ENCODE peak calls at places on chromosomes 2 and 18, in ten cellular contexts. W is tibial nerve; P is effector memory CD4-positive, alpha-beta T cell; C is CD4-positive, CD25-positive, alpha-beta regulatory T cell; O is adrenal gland; A is GM23248; H is astrocyte; N is endodermal cell; D is Peyer's patch; Y is keratinocyte. M is an unnamed sample.

GRCh38 chr2:70258532-70258875 is 567 bp downstream of the PCYOX1 start:
- DNase-seq in W (peak), P (no peak), C (no peak), O (peak), A (peak), H (no peak), N (peak), D (peak), Y (no peak), M (no peak)

GRCh38 chr2:149902104-149902503 is 314.5 kb upstream of the MMADHC start:
- DNase-seq in W (no peak), P (no peak), C (no peak), O (no peak), A (peak), H (peak), N (no peak), D (no peak), Y (no peak), M (no peak)

GRCh38 chr2:88871336-88871735 is 179.9 kb downstream of the RPIA start:
- DNase-seq in W (no peak), P (no peak), C (no peak), O (no peak), A (no peak), H (no peak), N (no peak), D (no peak), Y (no peak), M (no peak)

GRCh38 chr2:39546937-39547336 is 109.9 kb upstream of the MAP4K3 start:
- DNase-seq in W (no peak), P (no peak), C (no peak), O (no peak), A (no peak), H (peak), N (no peak), D (no peak), Y (no peak), M (no peak)

GRCh38 chr2:53970095-53970897 is 497 bp downstream of the PSME4 start:
- DNase-seq in W (no peak), P (no peak), C (peak), O (peak), A (peak), H (peak), N (peak), D (no peak), Y (no peak), M (no peak)

GRCh38 chr2:239329284-239329971 is 71.4 kb downstream of the HDAC4 start:
- DNase-seq in W (no peak), P (no peak), C (no peak), O (peak), A (no peak), H (no peak), N (peak), D (no peak), Y (no peak), M (no peak)

GRCh38 chr18:23550898-23551297 is 35.4 kb downstream of the NPC1 start:
- DNase-seq in W (no peak), P (no peak), C (no peak), O (no peak), A (no peak), H (no peak), N (no peak), D (no peak), Y (no peak), M (no peak)

GRCh38 chr2:20617081-20617575 is 33.8 kb downstream of the HS1BP3 start:
- DNase-seq in W (peak), P (no peak), C (no peak), O (peak), A (no peak), H (no peak), N (peak), D (peak), Y (no peak), M (no peak)

GRCh38 chr2:129396980-129397599 is 582.4 kb upstream of the RAB6C start:
- DNase-seq in W (no peak), P (no peak), C (peak), O (peak), A (peak), H (no peak), N (peak), D (no peak), Y (peak), M (no peak)

GRCh38 chr18:48859311-48860275 is 91.2 kb downstream of the SMAD7 start:
- DNase-seq in W (no peak), P (no peak), C (no peak), O (peak), A (no peak), H (no peak), N (peak), D (peak), Y (no peak), M (no peak)

GRCh38 chr2:54522624-54523281 is 66.6 kb downstream of the SPTBN1 start:
- DNase-seq in W (no peak), P (peak), C (peak), O (peak), A (peak), H (no peak), N (peak), D (peak), Y (peak), M (peak)

GRCh38 chr2:187509667-187510417 is 44.4 kb downstream of the TFPI start:
- DNase-seq in W (no peak), P (no peak), C (no peak), O (no peak), A (no peak), H (no peak), N (no peak), D (no peak), Y (no peak), M (no peak)

GRCh38 chr2:239587836-239588235 is 187.0 kb upstream of the HDAC4 start:
- DNase-seq in W (no peak), P (no peak), C (no peak), O (no peak), A (no peak), H (no peak), N (no peak), D (no peak), Y (no peak), M (no peak)

GRCh38 chr2:60560734-60561649 is 7.5 kb upstream of the BCL11A start:
- DNase-seq in W (no peak), P (no peak), C (peak), O (no peak), A (peak), H (no peak), N (no peak), D (no peak), Y (no peak), M (no peak)

GRCh38 chr2:42753188-42753813 is 10.6 kb downstream of the OXER1 start:
- DNase-seq in W (no peak), P (no peak), C (no peak), O (no peak), A (no peak), H (no peak), N (peak), D (no peak), Y (no peak), M (no peak)

GRCh38 chr2:9780368-9781130 is 62.7 kb upstream of the TAF1B start:
- DNase-seq in W (no peak), P (peak), C (no peak), O (no peak), A (no peak), H (no peak), N (no peak), D (no peak), Y (no peak), M (no peak)

GRCh38 chr18:63263444-63263843 is 56.1 kb downstream of the BCL2 start:
- DNase-seq in W (no peak), P (no peak), C (no peak), O (no peak), A (no peak), H (no peak), N (no peak), D (no peak), Y (no peak), M (no peak)
- H3K27ac ChIP-seq in W (peak), P (no peak), C (no peak), O (no peak), A (no peak), H (no peak), N (no peak), D (peak), Y (no peak), M (no peak)

DNA sequence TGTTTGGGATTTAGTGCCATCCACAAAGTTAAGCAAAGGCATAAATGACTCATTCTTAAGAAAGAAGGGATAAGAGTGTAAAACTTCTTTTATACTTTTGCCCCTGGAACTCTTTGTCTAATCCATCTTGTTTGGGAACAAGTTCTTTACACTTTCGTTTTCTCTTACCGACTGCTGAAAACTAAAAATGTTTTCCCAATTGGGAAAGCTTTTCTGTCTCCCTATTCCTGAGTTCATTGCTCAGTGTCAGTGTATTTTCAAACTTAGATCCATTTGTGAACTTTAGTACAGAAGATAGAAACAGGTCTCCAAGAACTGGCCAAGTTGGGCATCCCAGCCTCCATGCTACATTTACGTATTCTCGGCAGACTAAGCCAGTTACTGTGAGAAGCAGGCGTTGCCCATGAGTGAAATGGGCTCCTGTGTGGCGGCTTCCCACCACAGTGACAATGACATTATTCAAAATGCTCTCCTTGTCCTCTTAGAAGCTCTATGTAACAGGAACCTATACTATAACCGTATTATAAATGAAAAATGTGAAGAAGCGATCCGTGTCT is 51.7 kb downstream of the TGOLN2 start:
- DNase-seq in W (no peak), P (no peak), C (no peak), O (no peak), A (peak), H (no peak), N (no peak), D (no peak), Y (no peak), M (no peak)
- H3K27ac ChIP-seq in W (peak), P (no peak), C (no peak), O (peak), A (peak), H (no peak), N (no peak), D (peak), Y (no peak), M (no peak)

GRCh38 chr18:79589601-79590091 is 90.0 kb upstream of the CTDP1 start:
- DNase-seq in W (no peak), P (no peak), C (no peak), O (no peak), A (no peak), H (no peak), N (no peak), D (peak), Y (no peak), M (no peak)

GRCh38 chr18:79587298-79588125 is 92.1 kb upstream of the CTDP1 start:
- DNase-seq in W (peak), P (no peak), C (no peak), O (no peak), A (no peak), H (no peak), N (peak), D (peak), Y (no peak), M (no peak)

GRCh38 chr18:79586436-79587297 is 92.9 kb upstream of the CTDP1 start:
- DNase-seq in W (peak), P (no peak), C (no peak), O (no peak), A (no peak), H (no peak), N (peak), D (peak), Y (no peak), M (no peak)

GRCh38 chr18:79588636-79589481 is 90.7 kb upstream of the CTDP1 start:
- DNase-seq in W (peak), P (no peak), C (no peak), O (peak), A (peak), H (peak), N (peak), D (peak), Y (no peak), M (no peak)

DNA sequence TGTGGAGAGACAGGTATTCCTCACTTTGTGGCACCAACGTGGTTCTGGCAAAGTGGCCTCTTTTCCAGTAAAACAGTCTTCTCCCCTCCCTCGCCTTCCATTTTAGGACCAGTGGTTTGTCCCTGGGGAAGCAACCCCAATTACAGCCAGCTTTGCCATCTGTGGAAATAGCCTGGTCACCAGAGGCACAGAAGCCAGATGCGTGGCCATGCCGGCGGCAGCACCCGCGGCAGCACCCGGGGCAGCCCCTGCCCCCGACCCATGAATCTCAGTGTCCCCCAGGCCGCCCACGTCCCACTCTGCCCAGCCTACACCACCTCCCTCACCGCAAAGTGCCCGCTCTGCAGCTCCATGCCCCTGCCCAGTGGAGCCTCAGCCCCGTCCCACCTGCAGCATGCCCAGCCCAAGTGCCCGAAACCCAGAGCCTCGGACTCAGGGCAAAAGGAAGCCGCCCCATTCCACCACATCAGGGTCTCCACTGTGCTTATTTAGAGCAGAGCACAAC is 91.4 kb upstream of the CTDP1 start:
- DNase-seq in W (no peak), P (no peak), C (no peak), O (no peak), A (no peak), H (no peak), N (no peak), D (no peak), Y (no peak), M (no peak)
- H3K27ac ChIP-seq in W (peak), P (no peak), C (no peak), O (peak), A (peak), H (no peak), N (peak), D (peak), Y (no peak), M (no peak)

GRCh38 chr2:3059111-3059990 is 318.3 kb downstream of the EIPR1 start:
- DNase-seq in W (no peak), P (no peak), C (no peak), O (no peak), A (no peak), H (no peak), N (no peak), D (no peak), Y (no peak), M (no peak)

GRCh38 chr2:3066831-3067230 is 310.8 kb downstream of the EIPR1 start:
- DNase-seq in W (no peak), P (no peak), C (no peak), O (no peak), A (no peak), H (no peak), N (no peak), D (no peak), Y (no peak), M (no peak)

GRCh38 chr2:3062476-3063260 is 314.9 kb downstream of the EIPR1 start:
- DNase-seq in W (no peak), P (no peak), C (no peak), O (no peak), A (no peak), H (no peak), N (peak), D (no peak), Y (no peak), M (no peak)
- H3K27ac ChIP-seq in W (no peak), P (no peak), C (no peak), O (no peak), A (no peak), H (no peak), N (no peak), D (no peak), Y (no peak), M (no peak)

GRCh38 chr2:12577567-12577966 is 139.2 kb upstream of the TRIB2 start:
- DNase-seq in W (no peak), P (no peak), C (no peak), O (no peak), A (no peak), H (no peak), N (no peak), D (no peak), Y (no peak), M (no peak)

GRCh38 chr2:12579018-12579417 is 137.7 kb upstream of the TRIB2 start:
- DNase-seq in W (no peak), P (no peak), C (no peak), O (no peak), A (no peak), H (peak), N (no peak), D (no peak), Y (no peak), M (no peak)

DNA sequence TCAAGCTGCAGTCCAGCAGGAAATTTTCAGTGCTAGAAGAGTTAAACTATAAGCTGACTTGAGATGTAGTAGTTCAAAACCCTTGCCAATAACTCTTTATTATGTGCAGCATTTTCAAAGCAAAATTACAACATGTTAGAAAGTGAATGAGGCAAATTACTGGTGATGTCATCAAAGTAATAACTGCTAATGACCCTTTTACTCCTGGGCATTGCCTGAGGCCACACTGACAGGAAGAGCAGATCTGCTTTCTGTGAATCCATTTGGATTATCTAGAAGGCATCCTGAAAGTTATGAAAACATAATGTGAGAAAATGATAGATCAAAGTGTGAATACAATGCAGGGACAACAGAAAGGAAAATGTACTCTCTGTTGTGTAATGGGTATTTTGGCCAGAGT is 139.7 kb upstream of the TRIB2 start:
- DNase-seq in W (no peak), P (no peak), C (no peak), O (no peak), A (no peak), H (no peak), N (no peak), D (no peak), Y (no peak), M (no peak)
- H3K27ac ChIP-seq in W (no peak), P (no peak), C (no peak), O (no peak), A (no peak), H (no peak), N (no peak), D (no peak), Y (no peak), M (no peak)

GRCh38 chr2:8543065-8543411 is 138.8 kb upstream of the ID2 start:
- DNase-seq in W (no peak), P (peak), C (no peak), O (no peak), A (no peak), H (no peak), N (peak), D (no peak), Y (no peak), M (no peak)
- H3K27ac ChIP-seq in W (peak), P (peak), C (peak), O (peak), A (peak), H (no peak), N (no peak), D (peak), Y (no peak), M (peak)

GRCh38 chr2:46132996-46133395 is 164.2 kb upstream of the EPAS1 start:
- DNase-seq in W (no peak), P (no peak), C (no peak), O (no peak), A (no peak), H (no peak), N (no peak), D (no peak), Y (no peak), M (no peak)
- H3K27ac ChIP-seq in W (no peak), P (no peak), C (no peak), O (no peak), A (no peak), H (no peak), N (no peak), D (no peak), Y (no peak), M (no peak)

GRCh38 chr18:79394438-79395307 is 1.1 kb upstream of the NFATC1 start:
- DNase-seq in W (peak), P (peak), C (peak), O (no peak), A (peak), H (peak), N (peak), D (peak), Y (no peak), M (peak)

GRCh38 chr18:79393181-79393598 is 2.5 kb upstream of the NFATC1 start:
- DNase-seq in W (peak), P (no peak), C (no peak), O (no peak), A (peak), H (no peak), N (peak), D (peak), Y (no peak), M (no peak)

GRCh38 chr18:79395308-79395640 is 456 bp upstream of the NFATC1 start:
- DNase-seq in W (no peak), P (no peak), C (no peak), O (no peak), A (no peak), H (no peak), N (no peak), D (no peak), Y (no peak), M (no peak)

GRCh38 chr18:79392226-79392625 is 3.5 kb upstream of the NFATC1 start:
- DNase-seq in W (peak), P (no peak), C (no peak), O (no peak), A (no peak), H (no peak), N (peak), D (no peak), Y (no peak), M (no peak)

DNA sequence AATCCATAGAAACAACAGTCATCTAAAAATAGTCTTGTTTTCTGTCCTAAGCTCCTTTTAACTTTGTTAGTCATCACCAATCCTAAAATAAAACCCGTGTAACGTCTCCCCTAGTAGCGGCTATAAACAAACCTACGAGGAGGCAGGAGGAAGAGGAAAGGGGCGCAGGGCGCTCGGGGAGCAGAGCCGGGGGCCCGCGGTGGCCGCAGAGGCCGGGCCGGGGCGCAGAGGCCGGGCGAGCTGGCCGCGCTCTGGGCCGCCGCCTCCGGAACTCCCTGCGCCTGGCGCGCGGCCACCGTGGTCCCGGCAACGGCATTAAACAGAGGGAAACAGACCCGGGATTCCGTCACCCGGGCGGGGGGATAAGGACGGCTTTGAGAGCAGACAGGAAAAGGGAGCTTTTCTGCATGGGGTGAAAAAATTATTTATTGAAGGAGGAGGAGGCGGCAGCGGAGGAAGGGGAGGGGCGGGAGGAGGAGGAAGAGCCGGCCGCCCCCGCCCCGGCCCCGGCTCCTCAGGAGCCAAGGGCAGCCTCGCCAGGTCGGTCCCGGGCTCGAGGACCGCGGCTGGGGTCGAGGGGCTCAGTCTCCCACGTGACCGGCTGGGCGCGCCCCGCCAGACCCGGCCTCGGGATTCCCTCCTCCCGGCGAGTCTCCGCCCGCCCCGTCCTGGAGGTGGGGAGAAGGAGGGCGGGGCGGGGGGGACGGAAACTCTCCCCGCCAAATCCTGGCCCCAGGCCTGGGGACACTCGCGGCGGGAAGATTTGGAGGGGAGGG is 1.9 kb upstream of the NFATC1 start:
- DNase-seq in W (peak), P (no peak), C (peak), O (peak), A (peak), H (peak), N (peak), D (peak), Y (no peak), M (no peak)
- H3K27ac ChIP-seq in W (peak), P (peak), C (no peak), O (peak), A (peak), H (peak), N (no peak), D (peak), Y (no peak), M (peak)

GRCh38 chr18:61336766-61337165 is 3.5 kb downstream of the CDH20 start:
- DNase-seq in W (no peak), P (no peak), C (no peak), O (no peak), A (no peak), H (no peak), N (no peak), D (no peak), Y (no peak), M (no peak)
- H3K27ac ChIP-seq in W (no peak), P (no peak), C (no peak), O (no peak), A (no peak), H (no peak), N (no peak), D (no peak), Y (no peak), M (no peak)

M was measured in CD8-positive, alpha-beta T cell.